ENCODE peak calls at places on chromosome 2, in five cellular contexts. X is neuronal stem cell, V is mesenchymal stem cell, P is trophoblast cell, Q is H1. Z is an unnamed sample.

GRCh38 chr2:10405441-10405840 is 42.7 kb downstream of the ODC1 start:
- DNase-seq in V (no peak), P (peak; percentile 96), X (no peak), Q (no peak), Z (no peak)

GRCh38 chr2:46554381-46554780 is 75.0 kb downstream of the TMEM247 start:
- DNase-seq in P (no peak), V (no peak), X (no peak), Q (no peak), Z (no peak)

GRCh38 chr2:173191601-173192000 is 116.0 kb downstream of the MAP3K20 start:
- DNase-seq in P (peak; percentile 31), X (no peak), Q (no peak), V (peak; percentile 56), Z (peak; percentile 61)

GRCh38 chr2:214005337-214005736 is 405.5 kb upstream of the VWC2L start:
- DNase-seq in X (no peak), Q (no peak), P (no peak), V (no peak), Z (no peak)

GRCh38 chr2:217075225-217075802 is 215.4 kb upstream of the TNP1 start:
- DNase-seq in Q (no peak), P (no peak), V (peak; percentile 93), X (no peak), Z (no peak)

GRCh38 chr2:133839677-133840076 is 271.4 kb upstream of the NCKAP5 start:
- DNase-seq in V (no peak), P (no peak), X (no peak), Q (no peak), Z (no peak)

GRCh38 chr2:218005486-218005885 is 2.7 kb upstream of the TNS1 start:
- DNase-seq in X (no peak), V (no peak), Q (no peak), P (no peak), Z (no peak)

GRCh38 chr2:197869501-197870111 is 65.2 kb downstream of the PLCL1 start:
- DNase-seq in V (peak; percentile 50), P (peak; percentile 14), X (no peak), Q (no peak), Z (no peak)

GRCh38 chr2:118237451-118237850 is 149.2 kb downstream of the INSIG2 start:
- DNase-seq in P (no peak), V (no peak), Q (no peak), X (no peak), Z (no peak)

GRCh38 chr2:8059255-8059654 is 622.6 kb upstream of the ID2 start:
- DNase-seq in P (no peak), Q (no peak), X (no peak), V (no peak), Z (no peak)

GRCh38 chr2:108145551-108145950 is 94.2 kb upstream of the SULT1C3 start:
- DNase-seq in P (peak; percentile 51), X (no peak), V (no peak), Q (no peak), Z (no peak)

GRCh38 chr2:36461039-36461681 is 105.6 kb downstream of the CRIM1 start:
- DNase-seq in V (peak; percentile 91), X (peak; percentile 4), P (no peak), Q (no peak), Z (no peak)

GRCh38 chr2:42435641-42436040 is 58.1 kb downstream of the KCNG3 start:
- DNase-seq in V (no peak), P (no peak), X (no peak), Q (no peak), Z (no peak)

GRCh38 chr2:37365669-37366068 is 21.2 kb downstream of the QPCT start:
- DNase-seq in Q (peak; percentile 8), X (no peak), P (no peak), V (no peak), Z (no peak)

GRCh38 chr2:30026091-30027055 is 105.0 kb upstream of the ALK start:
- DNase-seq in V (peak; percentile 2), X (peak; percentile 35), Q (peak; percentile 74), P (peak; percentile 97), Z (peak; percentile 69)

GRCh38 chr2:239106314-239106908 is 258.5 kb downstream of the TWIST2 start:
- DNase-seq in X (peak; percentile 21), P (peak; percentile 24), Q (peak; percentile 64), V (peak; percentile 57), Z (peak; percentile 66)

GRCh38 chr2:236012155-236012554 is 156.0 kb downstream of the GBX2 start:
- DNase-seq in X (no peak), P (no peak), Q (no peak), V (no peak), Z (no peak)

GRCh38 chr2:509888-510287 is 167.3 kb downstream of the TMEM18 start:
- DNase-seq in V (no peak), X (no peak), Q (no peak), P (no peak), Z (no peak)

GRCh38 chr2:105843797-105844374 is 99.2 kb downstream of the NCK2 start:
- DNase-seq in V (no peak), Q (no peak), P (no peak), X (no peak), Z (no peak)

GRCh38 chr2:215770668-215771067 is 242.7 kb downstream of the MREG start:
- DNase-seq in P (no peak), V (no peak), X (no peak), Q (no peak), Z (no peak)

GRCh38 chr2:165214093-165214492 is 10.2 kb upstream of the SCN3A start:
- DNase-seq in P (no peak), Q (no peak), V (no peak), X (no peak), Z (no peak)

GRCh38 chr2:237714690-237715458 is 83.7 kb upstream of the RBM44 start:
- DNase-seq in P (peak; percentile 93), V (peak; percentile 81), X (no peak), Q (no peak), Z (peak; percentile 40)

DNA sequence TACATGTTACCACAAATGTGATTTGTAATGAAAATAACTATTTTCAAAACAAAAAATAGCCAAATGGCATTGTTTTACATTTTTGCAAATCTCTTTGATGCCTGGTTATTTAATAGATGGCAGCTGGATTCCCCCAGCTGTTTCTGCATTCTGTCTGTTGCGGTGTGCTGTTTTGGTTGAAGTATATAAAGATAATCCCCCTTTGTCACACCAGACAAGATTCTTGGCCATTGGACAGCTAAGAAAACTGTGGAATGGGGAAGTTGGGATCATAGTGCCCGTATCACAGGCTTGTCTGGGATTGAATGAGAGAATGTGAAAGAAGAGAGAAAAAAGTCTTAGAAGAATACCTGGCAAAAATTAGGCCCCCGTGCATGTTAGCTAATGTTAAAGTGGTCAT is 19.5 kb upstream of the LYPD6B start:
- DNase-seq in Q (no peak), V (no peak), X (no peak), P (no peak), Z (no peak)
- H2BK12ac ChIP-seq in Q (no peak overlapping the region), V (no peak overlapping the region), X (no peak overlapping the region), P (no peak overlapping the region), Z (no peak overlapping the region)

DNA sequence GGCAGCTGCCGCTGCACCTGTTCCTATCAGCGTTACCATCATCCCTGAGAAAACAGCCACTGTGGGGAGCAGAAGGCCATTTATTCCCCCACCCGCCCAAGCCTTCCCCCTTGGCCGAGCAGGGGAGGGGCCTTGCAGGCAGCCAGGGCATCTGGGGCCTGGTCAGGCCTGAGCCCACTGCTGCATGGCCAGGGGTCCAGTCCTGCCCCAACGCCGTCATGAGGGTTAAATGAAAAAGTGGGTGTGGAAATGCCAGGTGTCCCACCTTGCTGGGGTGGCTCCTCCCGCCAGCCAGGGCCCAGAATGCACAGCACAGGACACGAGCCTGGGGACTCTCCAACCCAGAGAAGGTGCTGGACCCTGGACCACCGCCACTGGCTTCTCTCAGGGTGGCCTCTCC is 14.2 kb downstream of the ANO7 start:
- DNase-seq in Q (no peak), V (no peak), P (no peak), X (no peak), Z (no peak)
- H2BK120ac ChIP-seq in Q (no peak overlapping the region), V (no peak overlapping the region), P (no peak overlapping the region), X (no peak overlapping the region), Z (no peak overlapping the region)

GRCh38 chr2:44953686-44953976 is 12.1 kb downstream of the SIX3 start:
- DNase-seq in P (no peak), V (no peak), X (no peak), Q (no peak), Z (no peak)
- H3K4me2 ChIP-seq in P (no peak overlapping the region), V (no peak overlapping the region), X (no peak overlapping the region), Q (peak overlapping the region; percentile 58), Z (no peak overlapping the region)

GRCh38 chr2:68951899-68952298 is 794 bp downstream of the GKN2 start:
- DNase-seq in P (no peak), V (no peak), X (no peak), Q (no peak), Z (no peak)
- H2BK12ac ChIP-seq in P (no peak overlapping the region), V (no peak overlapping the region), X (no peak overlapping the region), Q (no peak overlapping the region), Z (no peak overlapping the region)

GRCh38 chr2:1739322-1739957 is 4.9 kb downstream of the PXDN start:
- DNase-seq in X (no peak), V (no peak), Q (no peak), P (no peak), Z (no peak)
- H2BK120ac ChIP-seq in X (no peak overlapping the region), V (no peak overlapping the region), Q (no peak overlapping the region), P (no peak overlapping the region), Z (no peak overlapping the region)

GRCh38 chr2:178473931-178474330 is 4.5 kb downstream of the FKBP7 start:
- DNase-seq in V (peak; percentile 2), P (no peak), Q (no peak), X (no peak), Z (no peak)
- H3K4me2 ChIP-seq in V (no peak overlapping the region), P (no peak overlapping the region), Q (no peak overlapping the region), X (no peak overlapping the region), Z (no peak overlapping the region)

GRCh38 chr2:207039225-207039624 is 99.9 kb downstream of the CPO start:
- DNase-seq in Q (no peak), X (no peak), V (no peak), P (no peak), Z (no peak)

GRCh38 chr2:207040606-207041173 is 101.4 kb downstream of the CPO start:
- DNase-seq in Q (no peak), P (no peak), V (peak; percentile 58), X (no peak), Z (no peak)

GRCh38 chr2:207035855-207036254 is 96.5 kb downstream of the CPO start:
- DNase-seq in Q (no peak), V (no peak), P (no peak), X (no peak), Z (no peak)

GRCh38 chr2:207041279-207041678 is 102.0 kb downstream of the CPO start:
- DNase-seq in X (peak; percentile 26), V (no peak), P (no peak), Q (no peak), Z (no peak)

GRCh38 chr2:207037813-207038212 is 98.5 kb downstream of the CPO start:
- DNase-seq in Q (no peak), P (no peak), V (no peak), X (no peak), Z (no peak)
- H2BK12ac ChIP-seq in Q (no peak overlapping the region), P (peak overlapping the region; percentile 71), V (peak overlapping the region; percentile 55), X (no peak overlapping the region), Z (peak overlapping the region; percentile 45)